ENCODE peak calls at places on chromosome 21, in six cellular contexts. M is left cardiac atrium; Q is stimulated activated CD4-positive, alpha-beta T cell treated with anti-CD3 and anti-CD28 coated beads, Interleukin-4, amount 100 ng/mL, for 4 hours; Z is activated CD4-positive, alpha-beta T cell treated with anti-CD3 and anti-CD28 coated beads, Interleukin-2, amount 50 U/mL, for 24 hours; G is EL; C is upper lobe of right lung. I is an unnamed sample.
A peak's percentile ranks its signal among the peaks of the same experiment; 100 is the strongest.

GRCh38 chr21:32727478-32727727 is 410 bp downstream of the SYNJ1 start:
- DNase-seq in M (no peak), Q (no peak), Z (no peak), G (no peak), C (no peak), I (peak; percentile 57)

GRCh38 chr21:14923468-14923867 is 141.3 kb downstream of the NRIP1 start:
- DNase-seq in M (no peak), Q (no peak), Z (no peak), G (peak; percentile 75), C (no peak), I (no peak)

GRCh38 chr21:44752701-44753235 is 41.4 kb upstream of the TSPEAR start:
- DNase-seq in M (no peak), Q (no peak), Z (no peak), G (no peak), C (no peak), I (no peak)

GRCh38 chr21:34037446-34037845 is 35.9 kb upstream of the MRPS6 start:
- DNase-seq in M (no peak), Q (no peak), Z (no peak), G (peak; percentile 50), C (no peak), I (no peak)

GRCh38 chr21:33418686-33419085 is 15.5 kb downstream of the IFNGR2 start:
- DNase-seq in M (peak; percentile 72), Q (no peak), Z (no peak), G (no peak), C (no peak), I (no peak)

GRCh38 chr21:39137248-39138186 is 45.7 kb downstream of the PSMG1 start:
- DNase-seq in M (no peak), Q (no peak), Z (no peak), G (peak; percentile 67), C (no peak), I (peak; percentile 64)

GRCh38 chr21:44920694-44921604 is at the start of gene ITGB2:
- DNase-seq in M (peak; percentile 63), Q (peak; percentile 57), Z (no peak), G (no peak), C (peak; percentile 87), I (no peak)

GRCh38 chr21:33901421-33902288 is 13.9 kb downstream of the ATP5PO start:
- DNase-seq in M (peak; percentile 41), Q (no peak), Z (no peak), G (peak; percentile 65), C (no peak), I (peak; percentile 61)

GRCh38 chr21:28025111-28025510 is 967.6 kb downstream of the LTN1 start:
- DNase-seq in M (no peak), Q (no peak), Z (no peak), G (no peak), C (no peak), I (no peak)

GRCh38 chr21:25909341-25909740 is 174.6 kb downstream of the GABPA start:
- DNase-seq in M (no peak), Q (no peak), Z (no peak), G (no peak), C (no peak), I (no peak)

GRCh38 chr21:28317177-28317950 is 675.3 kb downstream of the LTN1 start:
- DNase-seq in M (no peak), Q (no peak), Z (no peak), G (no peak), C (no peak), I (no peak)

GRCh38 chr21:32925098-32925497 is 100.6 kb upstream of the OLIG2 start:
- DNase-seq in M (no peak), Q (no peak), Z (no peak), G (no peak), C (no peak), I (no peak)

GRCh38 chr21:35371217-35371616 is 322.1 kb upstream of the RUNX1 start:
- DNase-seq in M (no peak), Q (no peak), Z (no peak), G (no peak), C (no peak), I (no peak)

GRCh38 chr21:36728371-36729111 is 29.6 kb downstream of the SIM2 start:
- DNase-seq in M (no peak), Q (no peak), Z (no peak), G (no peak), C (peak; percentile 42), I (no peak)

GRCh38 chr21:33089439-33089838 is 19.5 kb downstream of the OLIG1 start:
- DNase-seq in M (no peak), Q (no peak), Z (no peak), G (no peak), C (no peak), I (no peak)

GRCh38 chr21:42234464-42235241 is 15.7 kb downstream of the ABCG1 start:
- DNase-seq in M (peak; percentile 73), Q (peak; percentile 73), Z (peak; percentile 57), G (peak; percentile 16), C (peak; percentile 88), I (peak; percentile 81)

GRCh38 chr21:43321111-43321510 is 105.8 kb downstream of the SIK1 start:
- DNase-seq in M (no peak), Q (no peak), Z (no peak), G (peak; percentile 88), C (no peak), I (no peak)

GRCh38 chr21:29084372-29084771 is 10.9 kb upstream of the CCT8 start:
- DNase-seq in M (no peak), Q (no peak), Z (no peak), G (peak; percentile 64), C (no peak), I (no peak)

GRCh38 chr21:29893687-29894086 is 46.1 kb downstream of the GRIK1 start:
- DNase-seq in M (no peak), Q (no peak), Z (no peak), G (no peak), C (peak; percentile 53), I (no peak)

GRCh38 chr21:42385619-42386018 is 10.2 kb downstream of the TMPRSS3 start:
- DNase-seq in M (no peak), Q (no peak), Z (no peak), G (no peak), C (peak; percentile 37), I (no peak)

GRCh38 chr21:32414579-32415358 is 2.3 kb downstream of the EVA1C start:
- DNase-seq in M (no peak), Q (no peak), Z (no peak), G (peak; percentile 63), C (no peak), I (no peak)

GRCh38 chr21:33039542-33039941 is 13.8 kb downstream of the OLIG2 start:
- DNase-seq in M (no peak), Q (no peak), Z (no peak), G (no peak), C (no peak), I (no peak)

GRCh38 chr21:14949603-14950002 is 115.2 kb downstream of the NRIP1 start:
- DNase-seq in M (no peak), Q (no peak), Z (no peak), G (no peak), C (no peak), I (no peak)

GRCh38 chr21:43365611-43366426 is 61.1 kb downstream of the SIK1 start:
- DNase-seq in M (no peak), Q (no peak), Z (no peak), G (no peak), C (no peak), I (no peak)

GRCh38 chr21:15496896-15497295 is 232.9 kb upstream of the USP25 start:
- DNase-seq in M (no peak), Q (no peak), Z (no peak), G (no peak), C (no peak), I (no peak)

GRCh38 chr21:27024316-27024715 is 57.4 kb upstream of the ADAMTS5 start:
- DNase-seq in M (no peak), Q (no peak), Z (no peak), G (peak; percentile 83), C (no peak), I (no peak)

GRCh38 chr21:41580758-41581554 is 73.0 kb upstream of the TMPRSS2 start:
- DNase-seq in M (no peak), Q (no peak), Z (no peak), G (no peak), C (peak; percentile 48), I (peak; percentile 30)

GRCh38 chr21:21196087-21196486 is 197.9 kb downstream of the NCAM2 start:
- DNase-seq in M (no peak), Q (no peak), Z (no peak), G (no peak), C (no peak), I (no peak)

GRCh38 chr21:44785620-44786344 is 15.8 kb downstream of the UBE2G2 start:
- DNase-seq in M (no peak), Q (no peak), Z (no peak), G (peak; percentile 37), C (no peak), I (no peak)

GRCh38 chr21:43644609-43645008 is 14.7 kb downstream of the HSF2BP start:
- DNase-seq in M (peak; percentile 39), Q (no peak), Z (no peak), G (no peak), C (no peak), I (no peak)

GRCh38 chr21:42395910-42396625 is at the start of gene TMPRSS3:
- DNase-seq in M (no peak), Q (no peak), Z (no peak), G (no peak), C (peak; percentile 71), I (no peak)

GRCh38 chr21:31282095-31282709 is 61.9 kb downstream of the TIAM1 start:
- DNase-seq in M (peak; percentile 50), Q (no peak), Z (no peak), G (peak; percentile 92), C (no peak), I (no peak)

GRCh38 chr21:46205121-46205520 is 20.9 kb upstream of the SPATC1L start:
- DNase-seq in M (peak; percentile 10), Q (no peak), Z (no peak), G (no peak), C (peak; percentile 46), I (no peak)

GRCh38 chr21:32359719-32360260 is 33.0 kb downstream of the URB1 start:
- DNase-seq in M (no peak), Q (no peak), Z (no peak), G (no peak), C (no peak), I (no peak)

GRCh38 chr21:41967708-41968107 is 13.9 kb upstream of the C2CD2 start:
- DNase-seq in M (no peak), Q (no peak), Z (no peak), G (no peak), C (no peak), I (no peak)

GRCh38 chr21:44914176-44914874 is 6.4 kb downstream of the ITGB2 start:
- DNase-seq in M (no peak), Q (no peak), Z (no peak), G (no peak), C (peak; percentile 79), I (no peak)

GRCh38 chr21:39788383-39788782 is 43.4 kb downstream of the IGSF5 start:
- DNase-seq in M (peak; percentile 85), Q (no peak), Z (no peak), G (peak; percentile 74), C (peak; percentile 89), I (peak; percentile 65)

I was measured in H1.